ENCODE peak calls at places on chromosomes 5 and 9, in six cellular contexts. One of them, this sample, is unnamed.

GRCh38 chr9:4798281-4798680 is 5.5 kb downstream of the RCL1 start:
- DNase-seq in trophoblast cell: no peak
- DNase-seq in IMR-90: no peak
- DNase-seq in mesenchymal stem cell: no peak
- DNase-seq in H1: no peak
- DNase-seq in mesendoderm: peak; percentile 46
- DNase-seq in this sample: no peak

GRCh38 chr5:38274370-38274769 is 16.0 kb downstream of the EGFLAM start:
- DNase-seq in mesenchymal stem cell: no peak
- DNase-seq in mesendoderm: no peak
- DNase-seq in trophoblast cell: no peak
- DNase-seq in H1: no peak
- DNase-seq in IMR-90: no peak
- DNase-seq in this sample: no peak

GRCh38 chr5:180626661-180627385 is 22.6 kb downstream of the FLT4 start:
- DNase-seq in H1: no peak
- DNase-seq in mesenchymal stem cell: no peak
- DNase-seq in IMR-90: no peak
- DNase-seq in trophoblast cell: no peak
- DNase-seq in mesendoderm: no peak
- DNase-seq in this sample: no peak

GRCh38 chr5:143495124-143495523 is 91.6 kb upstream of the NR3C1 start:
- DNase-seq in H1: no peak
- DNase-seq in mesenchymal stem cell: peak; percentile 15
- DNase-seq in IMR-90: peak; percentile 37
- DNase-seq in trophoblast cell: peak; percentile 92
- DNase-seq in mesendoderm: no peak
- DNase-seq in this sample: no peak

GRCh38 chr9:79266986-79267385 is 304.8 kb upstream of the TLE4 start:
- DNase-seq in IMR-90: peak; percentile 46
- DNase-seq in mesendoderm: no peak
- DNase-seq in trophoblast cell: no peak
- DNase-seq in H1: no peak
- DNase-seq in mesenchymal stem cell: no peak
- DNase-seq in this sample: no peak

GRCh38 chr5:135255461-135256178 is 143.4 kb downstream of the MACROH2A1 start:
- DNase-seq in IMR-90: no peak
- DNase-seq in H1: peak; percentile 29
- DNase-seq in trophoblast cell: no peak
- DNase-seq in mesenchymal stem cell: no peak
- DNase-seq in mesendoderm: no peak
- DNase-seq in this sample: peak; percentile 20

GRCh38 chr5:152542741-152543140 is 137.7 kb upstream of the NMUR2 start:
- DNase-seq in IMR-90: no peak
- DNase-seq in mesenchymal stem cell: peak; percentile 22
- DNase-seq in mesendoderm: peak; percentile 76
- DNase-seq in trophoblast cell: peak; percentile 44
- DNase-seq in H1: peak; percentile 49
- DNase-seq in this sample: peak; percentile 68

GRCh38 chr5:932151-932627 is 39.5 kb downstream of the TRIP13 start:
- DNase-seq in mesenchymal stem cell: no peak
- DNase-seq in trophoblast cell: no peak
- DNase-seq in mesendoderm: no peak
- DNase-seq in IMR-90: no peak
- DNase-seq in H1: no peak
- DNase-seq in this sample: no peak

GRCh38 chr5:169107316-169107715 is 193.6 kb downstream of the SLIT3 start:
- DNase-seq in mesenchymal stem cell: no peak
- DNase-seq in IMR-90: no peak
- DNase-seq in mesendoderm: no peak
- DNase-seq in H1: no peak
- DNase-seq in trophoblast cell: peak; percentile 50
- DNase-seq in this sample: no peak

GRCh38 chr9:130872912-130873503 is 23.6 kb downstream of the QRFP start:
- DNase-seq in H1: no peak
- DNase-seq in mesenchymal stem cell: no peak
- DNase-seq in trophoblast cell: no peak
- DNase-seq in mesendoderm: no peak
- DNase-seq in IMR-90: no peak
- DNase-seq in this sample: no peak

GRCh38 chr9:15222313-15222712 is 84.7 kb downstream of the TTC39B start:
- DNase-seq in IMR-90: no peak
- DNase-seq in mesenchymal stem cell: peak; percentile 37
- DNase-seq in mesendoderm: no peak
- DNase-seq in trophoblast cell: no peak
- DNase-seq in H1: no peak
- DNase-seq in this sample: no peak

GRCh38 chr9:95507456-95508241 is 9.1 kb downstream of the PTCH1 start:
- DNase-seq in H1: peak; percentile 75
- DNase-seq in trophoblast cell: peak; percentile 53
- DNase-seq in IMR-90: peak; percentile 73
- DNase-seq in mesenchymal stem cell: peak; percentile 83
- DNase-seq in mesendoderm: peak; percentile 94
- DNase-seq in this sample: peak; percentile 58

GRCh38 chr9:105959491-105959890 is 265.1 kb downstream of the TMEM38B start:
- DNase-seq in mesenchymal stem cell: no peak
- DNase-seq in trophoblast cell: no peak
- DNase-seq in mesendoderm: no peak
- DNase-seq in IMR-90: no peak
- DNase-seq in H1: no peak
- DNase-seq in this sample: no peak

GRCh38 chr5:176610430-176610763 is 441 bp upstream of the GPRIN1 start:
- DNase-seq in IMR-90: no peak
- DNase-seq in H1: no peak
- DNase-seq in mesenchymal stem cell: no peak
- DNase-seq in trophoblast cell: no peak
- DNase-seq in mesendoderm: no peak
- DNase-seq in this sample: no peak

GRCh38 chr9:95070549-95071021 is 246.9 kb downstream of the FANCC start:
- DNase-seq in H1: no peak
- DNase-seq in IMR-90: no peak
- DNase-seq in trophoblast cell: no peak
- DNase-seq in mesendoderm: peak; percentile 48
- DNase-seq in mesenchymal stem cell: peak; percentile 67
- DNase-seq in this sample: peak; percentile 38

GRCh38 chr9:20594521-20594920 is 27.8 kb downstream of the MLLT3 start:
- DNase-seq in trophoblast cell: no peak
- DNase-seq in H1: no peak
- DNase-seq in mesenchymal stem cell: no peak
- DNase-seq in mesendoderm: no peak
- DNase-seq in IMR-90: no peak
- DNase-seq in this sample: no peak

GRCh38 chr9:124489222-124489621 is 18.0 kb downstream of the NR5A1 start:
- DNase-seq in mesenchymal stem cell: no peak
- DNase-seq in mesendoderm: no peak
- DNase-seq in IMR-90: peak; percentile 7
- DNase-seq in trophoblast cell: no peak
- DNase-seq in H1: no peak
- DNase-seq in this sample: no peak

GRCh38 chr9:92977279-92977678 is 30.0 kb downstream of the FGD3 start:
- DNase-seq in IMR-90: no peak
- DNase-seq in mesendoderm: no peak
- DNase-seq in trophoblast cell: no peak
- DNase-seq in H1: no peak
- DNase-seq in mesenchymal stem cell: no peak
- DNase-seq in this sample: no peak

GRCh38 chr9:129273941-129274709 is 96.1 kb upstream of the IER5L start:
- DNase-seq in mesenchymal stem cell: no peak
- DNase-seq in trophoblast cell: no peak
- DNase-seq in H1: no peak
- DNase-seq in mesendoderm: no peak
- DNase-seq in IMR-90: no peak
- DNase-seq in this sample: no peak

GRCh38 chr5:112965733-112966306 is 10.8 kb upstream of the DCP2 start:
- DNase-seq in H1: no peak
- DNase-seq in mesendoderm: no peak
- DNase-seq in IMR-90: no peak
- DNase-seq in trophoblast cell: no peak
- DNase-seq in mesenchymal stem cell: no peak
- DNase-seq in this sample: no peak

GRCh38 chr5:67996596-67996995 is 219.0 kb upstream of the PIK3R1 start:
- DNase-seq in H1: no peak
- DNase-seq in mesendoderm: no peak
- DNase-seq in IMR-90: no peak
- DNase-seq in trophoblast cell: no peak
- DNase-seq in mesenchymal stem cell: no peak
- DNase-seq in this sample: no peak

GRCh38 chr9:120393386-120394057 is 186.4 kb downstream of the CDK5RAP2 start:
- DNase-seq in H1: no peak
- DNase-seq in IMR-90: peak; percentile 49
- DNase-seq in mesenchymal stem cell: peak; percentile 40
- DNase-seq in mesendoderm: no peak
- DNase-seq in trophoblast cell: no peak
- DNase-seq in this sample: no peak
- H3K27ac ChIP-seq in H1: no peak overlapping the region
- H3K27ac ChIP-seq in IMR-90: peak overlapping the region; percentile 66
- H3K27ac ChIP-seq in mesenchymal stem cell: peak overlapping the region; percentile 51
- H3K27ac ChIP-seq in mesendoderm: no peak overlapping the region
- H3K27ac ChIP-seq in trophoblast cell: no peak overlapping the region
- H3K27ac ChIP-seq in this sample: no peak overlapping the region

GRCh38 chr9:136361047-136361756 is 2.3 kb downstream of the DNLZ start:
- DNase-seq in mesendoderm: no peak
- DNase-seq in H1: no peak
- DNase-seq in trophoblast cell: no peak
- DNase-seq in IMR-90: peak; percentile 68
- DNase-seq in mesenchymal stem cell: peak; percentile 65
- DNase-seq in this sample: no peak
- H2BK120ac ChIP-seq in mesendoderm: no peak overlapping the region
- H2BK120ac ChIP-seq in H1: no peak overlapping the region
- H2BK120ac ChIP-seq in trophoblast cell: no peak overlapping the region
- H2BK120ac ChIP-seq in IMR-90: peak overlapping the region; percentile 82
- H2BK120ac ChIP-seq in mesenchymal stem cell: peak overlapping the region; percentile 0
- H2BK120ac ChIP-seq in this sample: no peak overlapping the region

GRCh38 chr5:3180610-3181009 is 415.0 kb upstream of the IRX1 start:
- DNase-seq in trophoblast cell: no peak
- DNase-seq in mesendoderm: no peak
- DNase-seq in IMR-90: no peak
- DNase-seq in mesenchymal stem cell: no peak
- DNase-seq in H1: no peak
- DNase-seq in this sample: no peak
- H2AK5ac ChIP-seq in trophoblast cell: no peak overlapping the region
- H2AK5ac ChIP-seq in mesendoderm: no peak overlapping the region
- H2AK5ac ChIP-seq in IMR-90: no peak overlapping the region
- H2AK5ac ChIP-seq in mesenchymal stem cell: no peak overlapping the region
- H2AK5ac ChIP-seq in H1: no peak overlapping the region
- H2AK5ac ChIP-seq in this sample: no peak overlapping the region

GRCh38 chr9:18438951-18439350 is 35.0 kb upstream of the ADAMTSL1 start:
- DNase-seq in H1: no peak
- DNase-seq in IMR-90: no peak
- DNase-seq in mesenchymal stem cell: no peak
- DNase-seq in trophoblast cell: peak; percentile 6
- DNase-seq in mesendoderm: peak; percentile 14
- DNase-seq in this sample: no peak

GRCh38 chr9:18442629-18443491 is 31.1 kb upstream of the ADAMTSL1 start:
- DNase-seq in IMR-90: peak; percentile 87
- DNase-seq in trophoblast cell: peak; percentile 73
- DNase-seq in H1: peak; percentile 70
- DNase-seq in mesenchymal stem cell: peak; percentile 70
- DNase-seq in mesendoderm: peak; percentile 92
- DNase-seq in this sample: peak; percentile 85

GRCh38 chr9:18437315-18438200 is 36.4 kb upstream of the ADAMTSL1 start:
- DNase-seq in mesendoderm: peak; percentile 77
- DNase-seq in IMR-90: peak; percentile 65
- DNase-seq in H1: no peak
- DNase-seq in trophoblast cell: no peak
- DNase-seq in mesenchymal stem cell: peak; percentile 49
- DNase-seq in this sample: no peak

GRCh38 chr9:18441245-18441644 is 32.7 kb upstream of the ADAMTSL1 start:
- DNase-seq in IMR-90: peak; percentile 63
- DNase-seq in mesenchymal stem cell: no peak
- DNase-seq in H1: no peak
- DNase-seq in mesendoderm: no peak
- DNase-seq in trophoblast cell: no peak
- DNase-seq in this sample: no peak

DNA sequence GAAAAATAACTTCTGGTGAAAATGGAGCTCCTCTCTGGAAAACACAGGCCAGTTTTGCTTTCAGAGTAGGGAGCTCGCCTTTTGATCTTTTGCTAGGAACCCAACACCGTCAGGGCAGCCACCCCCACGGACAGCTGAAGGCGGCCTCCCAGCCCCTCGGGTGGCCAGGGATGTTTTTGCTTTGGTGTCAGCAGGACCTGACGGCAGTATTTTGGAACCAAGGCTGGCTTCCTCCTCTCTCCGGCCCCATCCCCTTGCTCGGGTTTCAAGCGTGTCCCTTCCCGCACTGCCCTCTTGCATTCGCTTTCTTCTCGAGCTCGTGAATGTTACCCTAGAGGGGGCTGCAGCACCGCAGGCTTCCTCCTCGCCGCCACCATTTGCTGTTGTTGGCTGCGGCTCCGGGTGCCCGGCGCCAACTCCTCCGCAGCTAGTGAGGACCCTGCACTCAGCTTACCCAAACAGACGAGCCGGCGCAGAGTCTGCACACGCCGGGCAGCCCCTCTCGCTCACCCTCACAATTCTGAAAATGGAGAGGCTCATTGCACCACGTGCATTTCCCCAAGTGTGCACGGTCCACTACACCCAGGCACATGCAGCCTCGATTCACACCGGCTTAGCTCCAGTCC is 35.5 kb upstream of the ADAMTSL1 start:
- DNase-seq in mesenchymal stem cell: peak; percentile 48
- DNase-seq in trophoblast cell: no peak
- DNase-seq in H1: peak; percentile 62
- DNase-seq in IMR-90: peak; percentile 44
- DNase-seq in mesendoderm: peak; percentile 83
- DNase-seq in this sample: peak; percentile 72
- H3K27ac ChIP-seq in mesenchymal stem cell: no peak overlapping the region
- H3K27ac ChIP-seq in trophoblast cell: no peak overlapping the region
- H3K27ac ChIP-seq in H1: no peak overlapping the region
- H3K27ac ChIP-seq in IMR-90: peak overlapping the region; percentile 83
- H3K27ac ChIP-seq in mesendoderm: no peak overlapping the region
- H3K27ac ChIP-seq in this sample: no peak overlapping the region

GRCh38 chr9:86943871-86944240 is 3.5 kb downstream of the GAS1 start:
- DNase-seq in mesendoderm: no peak
- DNase-seq in H1: no peak
- DNase-seq in mesenchymal stem cell: no peak
- DNase-seq in IMR-90: no peak
- DNase-seq in trophoblast cell: no peak
- DNase-seq in this sample: no peak

GRCh38 chr9:86944974-86945867 is 2.1 kb downstream of the GAS1 start:
- DNase-seq in IMR-90: peak; percentile 39
- DNase-seq in mesenchymal stem cell: peak; percentile 16
- DNase-seq in H1: peak; percentile 71
- DNase-seq in trophoblast cell: no peak
- DNase-seq in mesendoderm: peak; percentile 59
- DNase-seq in this sample: peak; percentile 52

GRCh38 chr9:86946712-86947145 is 577 bp downstream of the GAS1 start:
- DNase-seq in trophoblast cell: peak; percentile 53
- DNase-seq in IMR-90: no peak
- DNase-seq in H1: peak; percentile 53
- DNase-seq in mesendoderm: no peak
- DNase-seq in mesenchymal stem cell: peak; percentile 66
- DNase-seq in this sample: peak; percentile 48

GRCh38 chr9:86947146-86948081 is at the start of gene GAS1:
- DNase-seq in mesendoderm: peak; percentile 98
- DNase-seq in H1: peak; percentile 82
- DNase-seq in IMR-90: peak; percentile 96
- DNase-seq in mesenchymal stem cell: peak; percentile 96
- DNase-seq in trophoblast cell: peak; percentile 83
- DNase-seq in this sample: peak; percentile 92

GRCh38 chr9:86945868-86946711 is 1.2 kb downstream of the GAS1 start:
- DNase-seq in IMR-90: peak; percentile 75
- DNase-seq in mesenchymal stem cell: peak; percentile 64
- DNase-seq in H1: peak; percentile 73
- DNase-seq in mesendoderm: peak; percentile 77
- DNase-seq in trophoblast cell: peak; percentile 73
- DNase-seq in this sample: peak; percentile 66
- H2BK120ac ChIP-seq in IMR-90: peak overlapping the region; percentile 79
- H2BK120ac ChIP-seq in mesenchymal stem cell: peak overlapping the region; percentile 5
- H2BK120ac ChIP-seq in H1: no peak overlapping the region
- H2BK120ac ChIP-seq in mesendoderm: no peak overlapping the region
- H2BK120ac ChIP-seq in trophoblast cell: peak overlapping the region; percentile 28
- H2BK120ac ChIP-seq in this sample: no peak overlapping the region